ENCODE peak calls at places on chromosomes 6 and 20, in ten cellular contexts. E is NCI-H1092; S is T-cell; Z is skeletal muscle cell; U is left lung; O is HT1080; H is NCI-H1930; T is GM04504; V is COLO829; P is activated CD8-positive, alpha-beta memory T cell treated with anti-CD3 and anti-CD28 coated beads, Interleukin-2, amount 50 U/mL, for 48 hours. B is an unnamed sample.

GRCh38 chr6:113221850-113222249 is 635.3 kb upstream of the MARCKS start:
- DNase-seq in E (no peak), S (no peak), Z (no peak), U (peak), O (no peak), H (no peak), T (no peak), V (no peak), P (no peak), B (no peak)

GRCh38 chr6:25492951-25493350 is 159.1 kb upstream of the SCGN start:
- DNase-seq in E (no peak), S (no peak), Z (no peak), U (no peak), O (no peak), H (no peak), T (no peak), V (no peak), P (no peak), B (no peak)

GRCh38 chr6:45538636-45539035 is 160.9 kb upstream of the SUPT3H start:
- DNase-seq in E (no peak), S (no peak), Z (no peak), U (no peak), O (no peak), H (no peak), T (peak), V (peak), P (no peak), B (no peak)

GRCh38 chr6:49764571-49765236 is 20.5 kb upstream of the CRISP3 start:
- DNase-seq in E (no peak), S (no peak), Z (no peak), U (no peak), O (no peak), H (no peak), T (no peak), V (no peak), P (no peak), B (no peak)

GRCh38 chr20:6501061-6501460 is 266.4 kb upstream of the BMP2 start:
- DNase-seq in E (no peak), S (no peak), Z (peak), U (no peak), O (peak), H (no peak), T (peak), V (peak), P (no peak), B (no peak)

GRCh38 chr6:33927551-33927950 is 123.7 kb upstream of the MLN start:
- DNase-seq in E (no peak), S (no peak), Z (peak), U (no peak), O (peak), H (no peak), T (peak), V (no peak), P (no peak), B (no peak)

GRCh38 chr20:36114707-36115106 is 39.8 kb upstream of the EPB41L1 start:
- DNase-seq in E (no peak), S (no peak), Z (no peak), U (no peak), O (no peak), H (no peak), T (no peak), V (no peak), P (no peak), B (no peak)

GRCh38 chr20:46905364-46906125 is 10.9 kb downstream of the EYA2 start:
- DNase-seq in E (no peak), S (no peak), Z (no peak), U (no peak), O (no peak), H (no peak), T (no peak), V (no peak), P (no peak), B (no peak)

GRCh38 chr6:164693934-164694333 is 615.5 kb downstream of the C6orf118 start:
- DNase-seq in E (peak), S (no peak), Z (no peak), U (no peak), O (peak), H (no peak), T (no peak), V (peak), P (no peak), B (no peak)

GRCh38 chr6:31795616-31796298 is at the start of gene VARS1:
- DNase-seq in E (peak), S (peak), Z (peak), U (peak), O (peak), H (peak), T (peak), V (peak), P (peak), B (peak)

GRCh38 chr6:136586295-136586694 is 36.1 kb upstream of the MAP7 start:
- DNase-seq in E (no peak), S (no peak), Z (peak), U (no peak), O (peak), H (no peak), T (peak), V (no peak), P (no peak), B (no peak)

GRCh38 chr20:35285806-35286076 is 1.2 kb upstream of the EIF6 start:
- DNase-seq in E (no peak), S (no peak), Z (no peak), U (no peak), O (peak), H (no peak), T (no peak), V (no peak), P (no peak), B (no peak)

GRCh38 chr20:56440346-56441007 is 27.9 kb upstream of the RTF2 start:
- DNase-seq in E (no peak), S (peak), Z (no peak), U (no peak), O (no peak), H (no peak), T (no peak), V (no peak), P (no peak), B (no peak)

GRCh38 chr6:169370054-169370453 is 116.4 kb upstream of the THBS2 start:
- DNase-seq in E (no peak), S (no peak), Z (peak), U (peak), O (peak), H (no peak), T (no peak), V (no peak), P (no peak), B (no peak)

GRCh38 chr6:35049346-35049745 is 91.8 kb downstream of the TCP11 start:
- DNase-seq in E (no peak), S (no peak), Z (no peak), U (no peak), O (no peak), H (no peak), T (no peak), V (no peak), P (no peak), B (no peak)

GRCh38 chr6:14384175-14384949 is 266.8 kb downstream of the CD83 start:
- DNase-seq in E (no peak), S (no peak), Z (no peak), U (no peak), O (no peak), H (no peak), T (no peak), V (peak), P (no peak), B (no peak)

GRCh38 chr6:157314705-157315321 is 8.5 kb downstream of the TMEM242 start:
- DNase-seq in E (no peak), S (no peak), Z (peak), U (no peak), O (peak), H (no peak), T (peak), V (peak), P (no peak), B (no peak)

GRCh38 chr6:33609444-33610034 is 11.6 kb upstream of the ITPR3 start:
- DNase-seq in E (no peak), S (no peak), Z (no peak), U (no peak), O (peak), H (no peak), T (peak), V (no peak), P (no peak), B (no peak)

GRCh38 chr6:133787122-133787521 is 101.8 kb upstream of the TCF21 start:
- DNase-seq in E (no peak), S (no peak), Z (no peak), U (no peak), O (no peak), H (no peak), T (no peak), V (no peak), P (no peak), B (no peak)

GRCh38 chr6:125197795-125198269 is 44.3 kb downstream of the TPD52L1 start:
- DNase-seq in E (no peak), S (no peak), Z (peak), U (no peak), O (peak), H (no peak), T (no peak), V (no peak), P (no peak), B (peak)

GRCh38 chr20:20720158-20720557 is 7.7 kb upstream of the RALGAPA2 start:
- DNase-seq in E (no peak), S (no peak), Z (no peak), U (no peak), O (no peak), H (no peak), T (no peak), V (no peak), P (no peak), B (no peak)

GRCh38 chr6:157304840-157305675 is 18.3 kb downstream of the TMEM242 start:
- DNase-seq in E (no peak), S (no peak), Z (no peak), U (no peak), O (peak), H (no peak), T (peak), V (no peak), P (no peak), B (no peak)

GRCh38 chr6:142680308-142680707 is 264.7 kb downstream of the HIVEP2 start:
- DNase-seq in E (no peak), S (no peak), Z (no peak), U (no peak), O (peak), H (no peak), T (no peak), V (no peak), P (no peak), B (no peak)

GRCh38 chr6:84514089-84514971 is 250.1 kb downstream of the TBX18 start:
- DNase-seq in E (no peak), S (no peak), Z (no peak), U (no peak), O (no peak), H (no peak), T (no peak), V (no peak), P (no peak), B (no peak)

GRCh38 chr20:20568604-20569205 is 143.7 kb downstream of the RALGAPA2 start:
- DNase-seq in E (peak), S (no peak), Z (peak), U (no peak), O (no peak), H (peak), T (peak), V (peak), P (no peak), B (no peak)

GRCh38 chr6:33314943-33315752 is 1.3 kb upstream of the TAPBP start:
- DNase-seq in E (no peak), S (no peak), Z (no peak), U (peak), O (no peak), H (peak), T (no peak), V (no peak), P (no peak), B (peak)

GRCh38 chr6:82270791-82271392 is 23.3 kb upstream of the IBTK start:
- DNase-seq in E (no peak), S (no peak), Z (no peak), U (no peak), O (peak), H (no peak), T (peak), V (peak), P (no peak), B (no peak)

GRCh38 chr6:33417127-33417902 is 592 bp downstream of the CUTA start:
- DNase-seq in E (no peak), S (no peak), Z (peak), U (no peak), O (peak), H (no peak), T (peak), V (no peak), P (peak), B (no peak)

B was measured in pancreas.